ENCODE peak calls at places on chromosomes 4 and X, in six cellular contexts. R, Z, X, E, D and J are unnamed samples.

GRCh38 chrX:12206413-12206812 is 68.1 kb downstream of the FRMPD4 start:
- DNase-seq in E (no peak), Z (no peak), X (no peak), D (no peak), R (no peak), J (no peak)

GRCh38 chr4:54066718-54067129 is 2.3 kb upstream of the CHIC2 start:
- DNase-seq in Z (no peak), E (no peak), X (no peak), R (no peak), D (peak; percentile 70), J (no peak)

GRCh38 chrX:65034641-65035450 is 58.6 kb upstream of the ZC4H2 start:
- DNase-seq in X (peak; percentile 88), D (peak; percentile 88), R (peak; percentile 58), E (no peak), Z (peak; percentile 56), J (peak; percentile 61)

GRCh38 chrX:97672138-97672537 is 788.4 kb downstream of the RPA4 start:
- DNase-seq in X (no peak), D (no peak), E (no peak), Z (no peak), R (no peak), J (no peak)

GRCh38 chrX:77014655-77015377 is 432.4 kb upstream of the FGF16 start:
- DNase-seq in X (peak; percentile 11), D (no peak), R (peak; percentile 31), Z (peak; percentile 74), E (no peak), J (no peak)

GRCh38 chr4:142812091-142812490 is 34.0 kb downstream of the INPP4B start:
- DNase-seq in Z (no peak), X (no peak), E (no peak), R (no peak), D (no peak), J (no peak)

GRCh38 chr4:8403173-8403753 is 37.3 kb downstream of the ACOX3 start:
- DNase-seq in D (peak; percentile 85), R (peak; percentile 66), Z (peak; percentile 48), E (no peak), X (peak; percentile 96), J (peak; percentile 33)

GRCh38 chrX:122579521-122579920 is 604.6 kb upstream of the GRIA3 start:
- DNase-seq in R (no peak), E (no peak), X (no peak), D (no peak), Z (no peak), J (no peak)

GRCh38 chr4:7658297-7659204 is 223.8 kb upstream of the PSAPL1 start:
- DNase-seq in D (no peak), E (no peak), X (no peak), R (no peak), Z (peak; percentile 20), J (no peak)

GRCh38 chr4:185933078-185933581 is 121.1 kb upstream of the SORBS2 start:
- DNase-seq in Z (no peak), D (no peak), X (no peak), R (no peak), E (no peak), J (no peak)

DNA sequence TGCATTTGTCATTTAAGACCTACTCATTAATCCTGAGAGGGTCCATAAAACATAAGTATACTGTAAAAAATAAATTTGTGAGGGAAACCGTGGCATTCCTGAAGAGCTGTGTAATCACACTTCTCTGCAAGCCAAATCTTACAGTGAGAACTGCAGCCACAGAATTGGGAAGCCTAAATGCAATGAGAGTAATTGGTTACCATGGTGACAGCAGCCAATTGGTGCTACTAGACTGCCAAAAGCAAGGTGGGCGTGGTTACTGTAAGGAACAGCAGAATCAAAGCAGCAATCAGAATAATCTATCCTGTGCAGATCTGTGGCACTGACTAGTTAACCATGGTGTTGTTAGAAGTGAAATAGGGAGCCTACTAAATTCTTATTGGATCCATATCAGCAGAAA is 345.1 kb upstream of the GRID2 start:
- DNase-seq in R (no peak), X (peak; percentile 9), Z (no peak), D (no peak), E (no peak), J (no peak)
- TF ChIP-seq CHD2 in R (no peak), X (no peak), Z (no peak), D (no peak), E (no peak), J (no peak)

GRCh38 chr4:1051472-1051871 is 40.0 kb downstream of the FGFRL1 start:
- DNase-seq in R (no peak), E (no peak), D (no peak), X (no peak), Z (no peak), J (no peak)

GRCh38 chr4:1052231-1052671 is 40.8 kb downstream of the FGFRL1 start:
- DNase-seq in R (no peak), X (peak; percentile 22), Z (no peak), E (no peak), D (no peak), J (no peak)

GRCh38 chr4:1050486-1051213 is 39.2 kb downstream of the FGFRL1 start:
- DNase-seq in Z (no peak), E (no peak), R (no peak), X (peak; percentile 44), D (peak; percentile 20), J (peak; percentile 93)

GRCh38 chr4:1055721-1056590 is 44.5 kb downstream of the FGFRL1 start:
- DNase-seq in R (no peak), X (peak; percentile 65), Z (no peak), E (no peak), D (peak; percentile 69), J (no peak)

GRCh38 chr4:1053080-1053661 is 41.7 kb downstream of the FGFRL1 start:
- DNase-seq in R (no peak), D (no peak), X (peak; percentile 23), E (no peak), Z (no peak), J (no peak)
- TF ChIP-seq CHD2 in R (no peak), D (no peak), X (no peak), E (no peak), Z (no peak), J (no peak)

DNA sequence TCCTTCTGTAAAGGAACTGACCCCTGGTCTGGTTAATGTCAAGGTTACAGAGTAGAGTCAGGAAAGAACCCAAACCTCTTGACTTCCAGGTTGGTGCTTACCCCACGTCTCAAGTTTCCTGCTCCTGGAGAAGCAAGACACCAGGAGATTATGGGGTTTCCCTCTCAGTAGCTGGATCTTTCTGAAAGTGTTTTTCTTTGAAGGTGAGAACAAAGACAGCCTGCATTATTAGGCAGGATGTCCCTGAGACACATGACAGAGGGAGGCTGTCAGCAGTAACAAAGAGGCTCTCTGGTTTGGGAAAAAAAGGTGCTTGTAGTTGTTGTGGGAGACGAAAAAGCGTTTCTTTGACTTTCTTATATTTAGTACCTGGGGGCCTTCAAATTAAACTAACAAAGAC is 44.7 kb upstream of the IGFBP7 start:
- DNase-seq in X (no peak), E (no peak), Z (no peak), D (no peak), R (no peak), J (no peak)
- TF ChIP-seq CHD2 in X (no peak), E (no peak), Z (no peak), D (no peak), R (no peak), J (no peak)

GRCh38 chr4:129446074-129446473 is 350.1 kb downstream of the C4orf33 start:
- DNase-seq in X (no peak), E (no peak), Z (no peak), D (no peak), R (no peak), J (no peak)
- TF ChIP-seq CHD2 in X (no peak), E (no peak), Z (no peak), D (no peak), R (no peak), J (no peak)